ENCODE peak calls at places on chromosome 15, in seven cellular contexts. U, M, Y, C, R, G and O are unnamed samples.

GRCh38 chr15:31606942-31607497 is 280.4 kb downstream of the KLF13 start:
- DNase-seq in U (no peak), M (no peak), Y (no peak), C (no peak), R (peak; percentile 29), G (no peak), O (no peak)

GRCh38 chr15:66249623-66250174 is 3.9 kb downstream of the MEGF11 start:
- DNase-seq in U (no peak), M (no peak), Y (no peak), C (no peak), R (no peak), G (no peak), O (no peak)

GRCh38 chr15:90095521-90095959 is 6.7 kb downstream of the IDH2 start:
- DNase-seq in U (no peak), M (peak; percentile 59), Y (no peak), C (no peak), R (no peak), G (no peak), O (no peak)

GRCh38 chr15:73996939-73997338 is 2.4 kb downstream of the PML start:
- DNase-seq in U (no peak), M (no peak), Y (no peak), C (no peak), R (no peak), G (no peak), O (peak; percentile 13)

GRCh38 chr15:63473007-63473748 is 31.2 kb upstream of the USP3 start:
- DNase-seq in U (peak; percentile 48), M (peak; percentile 44), Y (no peak), C (no peak), R (no peak), G (no peak), O (no peak)

GRCh38 chr15:99305761-99306505 is 54.7 kb downstream of the LRRC28 start:
- DNase-seq in U (no peak), M (no peak), Y (no peak), C (peak; percentile 17), R (peak; percentile 98), G (peak; percentile 58), O (peak; percentile 93)

GRCh38 chr15:53910852-53911251 is 67.4 kb upstream of the UNC13C start:
- DNase-seq in U (no peak), M (no peak), Y (no peak), C (no peak), R (no peak), G (no peak), O (no peak)

GRCh38 chr15:97745481-97746071 is 214.9 kb upstream of the ARRDC4 start:
- DNase-seq in U (peak; percentile 70), M (no peak), Y (peak; percentile 3), C (no peak), R (no peak), G (peak; percentile 60), O (peak; percentile 7)

GRCh38 chr15:83106994-83107840 is at the start of gene TM6SF1:
- DNase-seq in U (no peak), M (no peak), Y (no peak), C (no peak), R (no peak), G (peak; percentile 46), O (peak; percentile 28)

GRCh38 chr15:74207652-74208440 is 5.3 kb upstream of the STRA6 start:
- DNase-seq in U (no peak), M (no peak), Y (no peak), C (no peak), R (no peak), G (no peak), O (no peak)

GRCh38 chr15:80710635-80711553 is 15.8 kb downstream of the ABHD17C start:
- DNase-seq in U (no peak), M (no peak), Y (no peak), C (no peak), R (no peak), G (no peak), O (no peak)

GRCh38 chr15:76529911-76530310 is 193.3 kb downstream of the ISL2 start:
- DNase-seq in U (no peak), M (no peak), Y (no peak), C (no peak), R (peak; percentile 27), G (no peak), O (no peak)

GRCh38 chr15:54776410-54776809 is 420.3 kb downstream of the RSL24D1 start:
- DNase-seq in U (no peak), M (no peak), Y (no peak), C (no peak), R (no peak), G (no peak), O (no peak)

GRCh38 chr15:36887214-36888017 is 212.9 kb downstream of the MEIS2 start:
- DNase-seq in U (no peak), M (no peak), Y (no peak), C (peak; percentile 47), R (no peak), G (peak; percentile 66), O (peak; percentile 70)

GRCh38 chr15:44157679-44158078 is 37.4 kb downstream of the FRMD5 start:
- DNase-seq in U (peak; percentile 58), M (no peak), Y (no peak), C (no peak), R (peak; percentile 76), G (no peak), O (no peak)

GRCh38 chr15:88938802-88939485 is 25.8 kb upstream of the MFGE8 start:
- DNase-seq in U (no peak), M (no peak), Y (no peak), C (no peak), R (no peak), G (peak; percentile 9), O (no peak)

GRCh38 chr15:67406257-67406861 is 114.6 kb upstream of the C15orf61 start:
- DNase-seq in U (no peak), M (no peak), Y (no peak), C (no peak), R (no peak), G (no peak), O (no peak)

GRCh38 chr15:34039506-34040123 is 611 bp upstream of the AVEN start:
- DNase-seq in U (no peak), M (no peak), Y (peak; percentile 20), C (no peak), R (no peak), G (no peak), O (no peak)

GRCh38 chr15:66066439-66066838 is 187.1 kb downstream of the MEGF11 start:
- DNase-seq in U (no peak), M (no peak), Y (no peak), C (no peak), R (no peak), G (no peak), O (no peak)

GRCh38 chr15:84835661-84836384 is 18.7 kb downstream of the ALPK3 start:
- DNase-seq in U (no peak), M (no peak), Y (no peak), C (no peak), R (no peak), G (no peak), O (no peak)

GRCh38 chr15:34620814-34621213 is 37.4 kb upstream of the GOLGA8B start:
- DNase-seq in U (no peak), M (no peak), Y (no peak), C (no peak), R (no peak), G (no peak), O (no peak)

GRCh38 chr15:51046799-51047449 is 47.8 kb downstream of the TNFAIP8L3 start:
- DNase-seq in U (no peak), M (no peak), Y (no peak), C (no peak), R (no peak), G (no peak), O (no peak)

GRCh38 chr15:31228980-31229826 is 97.4 kb upstream of the KLF13 start:
- DNase-seq in U (no peak), M (no peak), Y (no peak), C (no peak), R (no peak), G (peak; percentile 42), O (no peak)

GRCh38 chr15:62365795-62366442 is 200.8 kb upstream of the C2CD4B start:
- DNase-seq in U (no peak), M (no peak), Y (no peak), C (no peak), R (no peak), G (no peak), O (no peak)

GRCh38 chr15:68313501-68314390 is 36.2 kb downstream of the FEM1B start:
- DNase-seq in U (no peak), M (no peak), Y (no peak), C (no peak), R (no peak), G (no peak), O (peak; percentile 10)

GRCh38 chr15:87841426-87841998 is 415.0 kb downstream of the NTRK3 start:
- DNase-seq in U (no peak), M (no peak), Y (no peak), C (no peak), R (no peak), G (no peak), O (no peak)

GRCh38 chr15:66815322-66815721 is 113.3 kb downstream of the SMAD6 start:
- DNase-seq in U (no peak), M (no peak), Y (no peak), C (no peak), R (no peak), G (no peak), O (no peak)

GRCh38 chr15:97992831-97993230 is 32.3 kb downstream of the ARRDC4 start:
- DNase-seq in U (no peak), M (no peak), Y (no peak), C (no peak), R (no peak), G (no peak), O (no peak)

GRCh38 chr15:36347272-36347864 is 232.1 kb upstream of the CDIN1 start:
- DNase-seq in U (no peak), M (no peak), Y (no peak), C (no peak), R (no peak), G (no peak), O (no peak)

GRCh38 chr15:48976444-48977088 is 12.8 kb upstream of the SHC4 start:
- DNase-seq in U (no peak), M (no peak), Y (no peak), C (no peak), R (no peak), G (no peak), O (no peak)
- H3K4me3 ChIP-seq in U (peak overlapping the region; percentile 50), M (no peak overlapping the region), Y (peak overlapping the region; percentile 58), C (no peak overlapping the region), R (no peak overlapping the region), G (peak overlapping the region; percentile 54), O (no peak overlapping the region)

DNA sequence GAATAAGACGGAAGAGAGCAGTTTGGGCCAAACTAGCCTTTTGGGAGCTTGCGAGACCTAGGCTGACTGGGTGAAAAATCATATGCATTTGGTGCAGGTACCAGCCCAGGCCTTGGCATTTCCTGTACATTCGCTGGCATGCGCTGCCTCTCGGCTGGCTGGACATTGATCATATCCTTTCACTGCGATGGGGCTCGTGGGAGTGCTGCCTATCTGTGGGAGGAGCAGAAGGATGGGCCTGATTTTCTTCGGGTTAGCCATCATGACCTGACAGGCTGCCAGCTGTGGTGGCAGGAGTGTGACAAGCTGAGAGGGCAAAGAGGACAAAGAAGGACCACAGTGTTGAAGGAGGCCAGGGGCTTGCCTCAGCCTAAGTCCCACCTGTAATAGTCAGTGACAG is 14.3 kb downstream of the CGNL1 start:
- DNase-seq in U (no peak), M (no peak), Y (no peak), C (no peak), R (no peak), G (no peak), O (no peak)
- H3K4me3 ChIP-seq in U (no peak overlapping the region), M (no peak overlapping the region), Y (no peak overlapping the region), C (no peak overlapping the region), R (no peak overlapping the region), G (no peak overlapping the region), O (no peak overlapping the region)

GRCh38 chr15:39781967-39782292 is 711 bp downstream of the FSIP1 start:
- DNase-seq in U (no peak), M (no peak), Y (no peak), C (no peak), R (no peak), G (no peak), O (no peak)
- H3K4me3 ChIP-seq in U (peak overlapping the region; percentile 44), M (peak overlapping the region; percentile 94), Y (peak overlapping the region; percentile 98), C (peak overlapping the region; percentile 57), R (peak overlapping the region; percentile 43), G (peak overlapping the region; percentile 83), O (peak overlapping the region; percentile 80)

GRCh38 chr15:42156266-42156922 is at the start of gene PLA2G4F:
- DNase-seq in U (peak; percentile 42), M (no peak), Y (no peak), C (no peak), R (no peak), G (no peak), O (no peak)
- H3K4me3 ChIP-seq in U (peak within 1 kb of the TSS; percentile 13), M (no peak within 1 kb of the TSS), Y (no peak within 1 kb of the TSS), C (no peak within 1 kb of the TSS), R (no peak within 1 kb of the TSS), G (no peak within 1 kb of the TSS), O (no peak within 1 kb of the TSS)